ENCODE peak calls at places on chromosome 5, in eight cellular contexts. J, U, S, X, Y, E, L and G are unnamed samples.

GRCh38 chr5:132688536-132689409 is 15.0 kb downstream of the IL4 start:
- DNase-seq in J (no peak), U (peak; percentile 1), S (no peak), X (no peak), Y (no peak), E (no peak), L (no peak), G (no peak)

GRCh38 chr5:155530046-155530445 is 516.5 kb downstream of the KIF4B start:
- DNase-seq in J (no peak), U (no peak), S (no peak), X (no peak), Y (no peak), E (no peak), L (no peak), G (no peak)

GRCh38 chr5:102866315-102866693 is 111.2 kb downstream of the PAM start:
- DNase-seq in J (no peak), U (no peak), S (no peak), X (no peak), Y (no peak), E (no peak), L (no peak), G (no peak)

GRCh38 chr5:124580925-124581821 is 165.3 kb downstream of the ZNF608 start:
- DNase-seq in J (no peak), U (no peak), S (no peak), X (no peak), Y (no peak), E (no peak), L (no peak), G (no peak)

GRCh38 chr5:137921931-137922330 is 32.7 kb downstream of the PKD2L2 start:
- DNase-seq in J (no peak), U (no peak), S (no peak), X (no peak), Y (no peak), E (no peak), L (no peak), G (no peak)

GRCh38 chr5:137923856-137924255 is 34.6 kb downstream of the PKD2L2 start:
- DNase-seq in J (no peak), U (no peak), S (no peak), X (no peak), Y (no peak), E (no peak), L (no peak), G (no peak)

GRCh38 chr5:133993152-133993548 is 11.6 kb downstream of the VDAC1 start:
- DNase-seq in J (peak; percentile 20), U (no peak), S (no peak), X (no peak), Y (no peak), E (no peak), L (no peak), G (no peak)

GRCh38 chr5:10902145-10902544 is 141.1 kb upstream of the DAP start:
- DNase-seq in J (no peak), U (no peak), S (no peak), X (no peak), Y (no peak), E (no peak), L (no peak), G (no peak)

GRCh38 chr5:141969783-141970741 is 1.2 kb downstream of the RNF14 start:
- DNase-seq in J (no peak), U (no peak), S (no peak), X (no peak), Y (no peak), E (no peak), L (no peak), G (peak; percentile 44)

GRCh38 chr5:89967806-89968444 is 441.6 kb downstream of the CETN3 start:
- DNase-seq in J (no peak), U (no peak), S (no peak), X (no peak), Y (no peak), E (no peak), L (no peak), G (no peak)

GRCh38 chr5:40623480-40624420 is 56.0 kb upstream of the PTGER4 start:
- DNase-seq in J (no peak), U (peak; percentile 79), S (no peak), X (no peak), Y (no peak), E (no peak), L (no peak), G (no peak)

GRCh38 chr5:72305194-72306142 is 14.6 kb downstream of the MRPS27 start:
- DNase-seq in J (no peak), U (no peak), S (no peak), X (no peak), Y (no peak), E (no peak), L (no peak), G (no peak)

GRCh38 chr5:129496410-129496809 is 36.3 kb downstream of the ADAMTS19 start:
- DNase-seq in J (no peak), U (no peak), S (no peak), X (no peak), Y (no peak), E (no peak), L (no peak), G (no peak)

GRCh38 chr5:58934629-58935097 is 351.8 kb downstream of the RAB3C start:
- DNase-seq in J (no peak), U (no peak), S (no peak), X (no peak), Y (no peak), E (no peak), L (no peak), G (no peak)

GRCh38 chr5:131264453-131265200 is 774 bp downstream of the CDC42SE2 start:
- DNase-seq in J (peak; percentile 29), U (peak; percentile 72), S (no peak), X (peak; percentile 29), Y (peak; percentile 35), E (peak; percentile 48), L (peak; percentile 40), G (no peak)

GRCh38 chr5:39716532-39716971 is 291.8 kb upstream of the DAB2 start:
- DNase-seq in J (no peak), U (peak; percentile 20), S (no peak), X (peak; percentile 9), Y (no peak), E (no peak), L (no peak), G (no peak)

GRCh38 chr5:151155149-151155776 is 2.3 kb downstream of the ANXA6 start:
- DNase-seq in J (no peak), U (peak; percentile 76), S (no peak), X (peak; percentile 38), Y (no peak), E (no peak), L (no peak), G (no peak)

GRCh38 chr5:173045481-173045880 is 10.7 kb upstream of the CREBRF start:
- DNase-seq in J (no peak), U (no peak), S (no peak), X (no peak), Y (no peak), E (no peak), L (no peak), G (no peak)

GRCh38 chr5:41009228-41009627 is 61.9 kb downstream of the MROH2B start:
- DNase-seq in J (no peak), U (no peak), S (no peak), X (no peak), Y (no peak), E (no peak), L (no peak), G (no peak)

GRCh38 chr5:80184235-80185023 is 71.4 kb downstream of the SERINC5 start:
- DNase-seq in J (peak; percentile 87), U (no peak), S (no peak), X (no peak), Y (no peak), E (no peak), L (peak; percentile 47), G (no peak)

GRCh38 chr5:1930880-1931589 is 48.3 kb upstream of the IRX4 start:
- DNase-seq in J (peak; percentile 17), U (no peak), S (no peak), X (no peak), Y (no peak), E (peak; percentile 75), L (peak; percentile 31), G (no peak)

GRCh38 chr5:577800-578199 is 34.3 kb upstream of the CEP72 start:
- DNase-seq in J (no peak), U (no peak), S (no peak), X (no peak), Y (no peak), E (no peak), L (no peak), G (no peak)

GRCh38 chr5:1039706-1040260 is 31.2 kb downstream of the NKD2 start:
- DNase-seq in J (no peak), U (no peak), S (no peak), X (no peak), Y (no peak), E (peak; percentile 23), L (no peak), G (no peak)

GRCh38 chr5:115600771-115601170 is 1.5 kb downstream of the TICAM2 start:
- DNase-seq in J (no peak), U (no peak), S (no peak), X (no peak), Y (no peak), E (no peak), L (no peak), G (no peak)

GRCh38 chr5:142892021-142892420 is 121.8 kb downstream of the ARHGAP26 start:
- DNase-seq in J (no peak), U (no peak), S (no peak), X (no peak), Y (no peak), E (no peak), L (no peak), G (no peak)

GRCh38 chr5:669111-669841 is 23.9 kb downstream of the TPPP start:
- DNase-seq in J (no peak), U (peak; percentile 48), S (peak; percentile 91), X (peak; percentile 55), Y (no peak), E (peak; percentile 34), L (peak; percentile 23), G (no peak)

GRCh38 chr5:51398875-51399635 is 15.8 kb downstream of the ISL1 start:
- DNase-seq in J (no peak), U (no peak), S (no peak), X (no peak), Y (no peak), E (no peak), L (no peak), G (no peak)

GRCh38 chr5:56481147-56481997 is 248.2 kb upstream of the ANKRD55 start:
- DNase-seq in J (peak; percentile 19), U (peak; percentile 39), S (no peak), X (peak; percentile 28), Y (no peak), E (peak; percentile 73), L (peak; percentile 70), G (peak; percentile 28)

GRCh38 chr5:178460598-178461425 is 129.4 kb downstream of the COL23A1 start:
- DNase-seq in J (peak; percentile 7), U (peak; percentile 27), S (peak; percentile 50), X (peak; percentile 30), Y (peak; percentile 18), E (peak; percentile 88), L (peak; percentile 97), G (peak; percentile 47)

GRCh38 chr5:82821978-82822927 is 254.9 kb downstream of the TMEM167A start:
- DNase-seq in J (no peak), U (no peak), S (no peak), X (no peak), Y (no peak), E (no peak), L (no peak), G (no peak)